ENCODE peak calls at places on chromosomes 3 and 15, in six cellular contexts. K is GF-D8, W is HFF-Myc, J is iPS-NIHi11, C is MV-4-11, I is SW 1271. B is an unnamed sample.

GRCh38 chr3:188914556-188914955 is 257.2 kb upstream of the TPRG1 start:
- DNase-seq in K (no peak), J (no peak), W (no peak), C (peak), I (no peak), B (peak)

GRCh38 chr3:147210676-147211075 is 195.7 kb downstream of the ZIC4 start:
- DNase-seq in J (no peak), I (no peak), W (no peak), K (no peak), C (no peak), B (no peak)

GRCh38 chr15:69529141-69529540 is 76.5 kb downstream of the RPLP1 start:
- DNase-seq in I (no peak), K (no peak), C (no peak), J (no peak), W (no peak), B (no peak)

GRCh38 chr3:158168996-158169573 is 59.2 kb downstream of the RSRC1 start:
- DNase-seq in I (no peak), W (no peak), J (no peak), C (no peak), K (no peak), B (no peak)

GRCh38 chr3:149808209-149808829 is 4.7 kb upstream of the RNF13 start:
- DNase-seq in C (peak), I (peak), W (peak), K (peak), J (peak), B (peak)

GRCh38 chr3:151908399-151908798 is 35.0 kb downstream of the SUCNR1 start:
- DNase-seq in W (no peak), K (no peak), I (no peak), C (no peak), J (no peak), B (no peak)

GRCh38 chr15:75835990-75836952 is 7.0 kb upstream of the UBE2Q2 start:
- DNase-seq in I (no peak), W (no peak), K (peak), J (no peak), C (peak), B (no peak)

GRCh38 chr15:68316061-68316804 is 38.7 kb downstream of the FEM1B start:
- DNase-seq in I (no peak), C (no peak), W (no peak), K (no peak), J (peak), B (no peak)

GRCh38 chr15:51191766-51192165 is 97.1 kb upstream of the TNFAIP8L3 start:
- DNase-seq in C (no peak), I (no peak), K (no peak), W (no peak), J (no peak), B (no peak)

GRCh38 chr3:38397320-38397719 is 50.7 kb downstream of the XYLB start:
- DNase-seq in W (peak), C (peak), J (peak), I (no peak), K (no peak), B (peak)

GRCh38 chr15:63019539-63020109 is 22.9 kb upstream of the TPM1 start:
- DNase-seq in K (no peak), W (peak), I (no peak), J (peak), C (no peak), B (peak)

GRCh38 chr3:15331606-15332404 is 581 bp downstream of the SH3BP5 start:
- DNase-seq in W (no peak), I (no peak), K (no peak), J (peak), C (no peak), B (no peak)

GRCh38 chr3:120113128-120114116 is 19.2 kb upstream of the GSK3B start:
- DNase-seq in J (no peak), K (no peak), I (peak), W (no peak), C (no peak), B (peak)

GRCh38 chr15:47507221-47507985 is 209.9 kb upstream of the SEMA6D start:
- DNase-seq in K (no peak), C (no peak), W (peak), I (no peak), J (no peak), B (no peak)

GRCh38 chr3:122092460-122093165 is 37.5 kb downstream of the CD86 start:
- DNase-seq in W (no peak), K (no peak), I (no peak), C (peak), J (peak), B (no peak)

GRCh38 chr3:77825045-77825827 is 785.3 kb downstream of the ROBO2 start:
- DNase-seq in C (no peak), K (no peak), I (no peak), J (peak), W (peak), B (peak)

GRCh38 chr15:31106495-31107300 is 5.2 kb upstream of the TRPM1 start:
- DNase-seq in K (peak), W (no peak), I (no peak), J (no peak), C (peak), B (no peak)

GRCh38 chr3:29384640-29385039 is 103.8 kb downstream of the RBMS3 start:
- DNase-seq in K (no peak), I (no peak), J (peak), W (peak), C (no peak), B (peak)

GRCh38 chr15:101440846-101441590 is 48.5 kb downstream of the PCSK6 start:
- DNase-seq in W (no peak), I (no peak), C (no peak), J (no peak), K (no peak), B (no peak)

GRCh38 chr3:156772588-156773206 is 53.5 kb upstream of the LEKR1 start:
- DNase-seq in K (no peak), I (no peak), C (no peak), J (no peak), W (no peak), B (no peak)

GRCh38 chr3:101868534-101869464 is 19.5 kb downstream of the NFKBIZ start:
- DNase-seq in I (no peak), C (no peak), J (no peak), K (no peak), W (no peak), B (no peak)

GRCh38 chr15:27820232-27820631 is 278.9 kb downstream of the OCA2 start:
- DNase-seq in J (no peak), C (peak), I (no peak), W (no peak), K (no peak), B (peak)

GRCh38 chr3:165256554-165256953 is 60.4 kb upstream of the SLITRK3 start:
- DNase-seq in K (no peak), C (no peak), I (no peak), W (no peak), J (no peak), B (no peak)

GRCh38 chr15:29259233-29259632 is 10.4 kb downstream of the NSMCE3 start:
- DNase-seq in W (no peak), I (no peak), C (no peak), K (no peak), J (no peak), B (no peak)

GRCh38 chr3:53201190-53201504 is 40.1 kb downstream of the PRKCD start:
- DNase-seq in K (no peak), J (no peak), C (no peak), I (no peak), W (no peak), B (no peak)

GRCh38 chr3:161420746-161421145 is 49.4 kb upstream of the SPTSSB start:
- DNase-seq in J (peak), C (no peak), I (no peak), K (no peak), W (no peak), B (no peak)

GRCh38 chr3:37348736-37349396 is 174.5 kb upstream of the LRRFIP2 start:
- DNase-seq in J (no peak), W (no peak), K (no peak), I (no peak), C (no peak), B (no peak)

GRCh38 chr3:69774029-69774428 is 34.8 kb downstream of the MITF start:
- DNase-seq in W (no peak), J (no peak), K (no peak), C (no peak), I (no peak), B (no peak)

GRCh38 chr3:154428369-154429206 is 1.4 kb downstream of the GPR149 start:
- DNase-seq in J (peak), C (no peak), K (no peak), W (no peak), I (no peak), B (no peak)

GRCh38 chr15:45943255-45943654 is 308.4 kb downstream of the SQOR start:
- DNase-seq in I (no peak), C (peak), J (no peak), W (no peak), K (no peak), B (no peak)

GRCh38 chr3:146542179-146542578 is 2.2 kb downstream of the PLSCR1 start:
- DNase-seq in C (peak), I (no peak), W (no peak), J (no peak), K (peak), B (no peak)

GRCh38 chr15:90221251-90221900 is 12.4 kb downstream of the CIB1 start:
- DNase-seq in I (peak), W (no peak), K (no peak), J (peak), C (peak), B (peak)